ENCODE peak calls at places on chromosomes 16 and 17, in four cellular contexts. F, Q, U and V are unnamed samples.

GRCh38 chr16:70253291-70254094 is 1.8 kb upstream of the EXOSC6 start:
- DNase-seq in F (peak), U (peak), Q (no peak), V (peak)

GRCh38 chr17:64092111-64092510 is 37.8 kb downstream of the ERN1 start:
- DNase-seq in U (no peak), F (no peak), Q (no peak), V (no peak)

GRCh38 chr17:8019665-8020064 is 17.2 kb downstream of the GUCY2D start:
- DNase-seq in Q (no peak), U (no peak), F (no peak), V (peak)

GRCh38 chr16:27642753-27643152 is 92.8 kb downstream of the KATNIP start:
- DNase-seq in U (no peak), F (no peak), Q (no peak), V (peak)

GRCh38 chr16:66266436-66267286 is 99.8 kb upstream of the CDH5 start:
- DNase-seq in F (peak), Q (no peak), U (peak), V (no peak)

GRCh38 chr17:34442387-34443111 is 79.5 kb upstream of the CCL1 start:
- DNase-seq in Q (no peak), U (no peak), F (no peak), V (no peak)

GRCh38 chr16:77499373-77500285 is 64.8 kb upstream of the ADAMTS18 start:
- DNase-seq in Q (no peak), U (no peak), F (peak), V (no peak)

GRCh38 chr17:18361837-18362380 is 1.4 kb downstream of the SHMT1 start:
- DNase-seq in U (no peak), Q (no peak), F (no peak), V (no peak)

GRCh38 chr17:77521076-77521475 is 380.3 kb downstream of the SEC14L1 start:
- DNase-seq in U (no peak), F (no peak), Q (no peak), V (no peak)

GRCh38 chr17:21125862-21126261 is 902 bp upstream of the DHRS7B start:
- DNase-seq in U (no peak), F (no peak), Q (peak), V (no peak)

GRCh38 chr16:51441331-51441730 is 290.3 kb upstream of the SALL1 start:
- DNase-seq in Q (no peak), U (no peak), F (no peak), V (no peak)

GRCh38 chr16:73483076-73483791 is 435.3 kb upstream of the ZFHX3 start:
- DNase-seq in U (no peak), Q (no peak), F (no peak), V (no peak)

GRCh38 chr16:65037558-65037957 is 84.3 kb downstream of the CDH11 start:
- DNase-seq in Q (no peak), U (no peak), F (no peak), V (no peak)

GRCh38 chr16:12906271-12906670 is 4.9 kb downstream of the SHISA9 start:
- DNase-seq in Q (no peak), F (no peak), U (no peak), V (no peak)

GRCh38 chr17:57666198-57666870 is 78.8 kb downstream of the CCDC182 start:
- DNase-seq in F (no peak), U (no peak), Q (no peak), V (no peak)

GRCh38 chr16:88045820-88046303 is 94.6 kb downstream of the BANP start:
- DNase-seq in F (no peak), U (no peak), Q (no peak), V (no peak)

GRCh38 chr16:48575471-48576050 is 34.4 kb downstream of the N4BP1 start:
- DNase-seq in F (no peak), U (no peak), Q (no peak), V (no peak)

GRCh38 chr17:28317965-28318758 is 838 bp upstream of the TMEM97 start:
- DNase-seq in F (no peak), Q (peak), U (no peak), V (no peak)

GRCh38 chr17:17494499-17495447 is 1.4 kb downstream of the RASD1 start:
- DNase-seq in U (peak), F (peak), Q (peak), V (peak)

GRCh38 chr17:73493212-73493814 is 150.9 kb downstream of the SDK2 start:
- DNase-seq in F (no peak), Q (no peak), U (no peak), V (peak)

GRCh38 chr17:8326591-8327583 is 12.8 kb upstream of the ODF4 start:
- DNase-seq in Q (peak), U (peak), F (no peak), V (peak)